ENCODE peak calls at places on chromosomes 13 and 19, in four cellular contexts. B is heart left ventricle, V is adrenal gland, N is stomach. A is an unnamed sample.

GRCh38 chr19:33293255-33294057 is 8.9 kb downstream of the CEBPA start:
- DNase-seq in V (no peak), B (no peak), N (no peak), A (no peak)

GRCh38 chr19:1568320-1569019 is at the start of gene MEX3D:
- DNase-seq in V (peak; percentile 75), N (peak; percentile 87), B (peak; percentile 66), A (no peak)

GRCh38 chr19:49677901-49678674 is 1.0 kb downstream of the PRMT1 start:
- DNase-seq in N (peak; percentile 68), V (peak; percentile 88), B (no peak), A (no peak)

GRCh38 chr19:10329555-10329954 is 3.8 kb downstream of the RAVER1 start:
- DNase-seq in B (no peak), V (no peak), N (no peak), A (no peak)

GRCh38 chr13:112737329-112737728 is 47.5 kb downstream of the ATP11A start:
- DNase-seq in V (no peak), N (no peak), B (no peak), A (no peak)

GRCh38 chr13:43516401-43516826 is 270.4 kb downstream of the ENOX1 start:
- DNase-seq in V (no peak), B (no peak), N (no peak), A (no peak)

GRCh38 chr19:14441041-14441938 is 8.2 kb downstream of the PKN1 start:
- DNase-seq in V (no peak), N (no peak), B (peak; percentile 44), A (no peak)

GRCh38 chr13:76769238-76769859 is 116.9 kb downstream of the KCTD12 start:
- DNase-seq in B (no peak), N (no peak), V (no peak), A (no peak)

GRCh38 chr19:41893899-41894298 is 10.9 kb downstream of the ARHGEF1 start:
- DNase-seq in B (no peak), N (no peak), V (no peak), A (no peak)

GRCh38 chr19:757811-758668 is 7.1 kb downstream of the MISP start:
- DNase-seq in V (no peak), B (no peak), N (no peak), A (no peak)

GRCh38 chr13:41813426-41813825 is 147.5 kb downstream of the VWA8 start:
- DNase-seq in B (no peak), V (no peak), N (no peak), A (no peak)

GRCh38 chr19:947707-948533 is 22.1 kb downstream of the ARID3A start:
- DNase-seq in V (peak; percentile 76), N (peak; percentile 59), B (peak; percentile 63), A (peak; percentile 54)

GRCh38 chr19:35712910-35713845 is 4.6 kb upstream of the KMT2B start:
- DNase-seq in B (no peak), N (no peak), V (no peak), A (no peak)

GRCh38 chr13:70249332-70250064 is 141.2 kb upstream of the KLHL1 start:
- DNase-seq in B (no peak), N (no peak), V (no peak), A (no peak)

GRCh38 chr19:35299523-35300339 is 7.8 kb downstream of the MAG start:
- DNase-seq in N (no peak), V (no peak), B (peak; percentile 29), A (no peak)

GRCh38 chr19:20078696-20079095 is 896 bp downstream of the ZNF90 start:
- DNase-seq in N (no peak), V (peak; percentile 66), B (peak; percentile 30), A (no peak)

GRCh38 chr13:113756441-113757097 is 2.5 kb upstream of the TMEM255B start:
- DNase-seq in B (no peak), N (no peak), V (no peak), A (no peak)

GRCh38 chr13:73000027-73000674 is 58.7 kb upstream of the KLF5 start:
- DNase-seq in B (no peak), N (no peak), V (no peak), A (no peak)

GRCh38 chr19:11273288-11273687 is 11.0 kb upstream of the DOCK6 start:
- DNase-seq in N (no peak), B (no peak), V (no peak), A (no peak)

GRCh38 chr19:662207-662961 is 630 bp downstream of the RNF126 start:
- DNase-seq in N (peak; percentile 68), V (peak; percentile 71), B (no peak), A (no peak)

GRCh38 chr19:45780448-45781281 is 1.6 kb downstream of the DMPK start:
- DNase-seq in B (no peak), N (no peak), V (no peak), A (no peak)

GRCh38 chr19:23527797-23528196 is 132.5 kb upstream of the ZNF91 start:
- DNase-seq in B (no peak), V (no peak), N (no peak), A (no peak)

GRCh38 chr13:60000986-60001385 is 162.7 kb downstream of the DIAPH3 start:
- DNase-seq in V (no peak), N (no peak), B (no peak), A (no peak)

GRCh38 chr13:34942732-34943674 is 933 bp downstream of the NBEA start:
- DNase-seq in N (peak; percentile 44), V (peak; percentile 65), B (peak; percentile 29), A (no peak)

GRCh38 chr13:47708386-47708785 is 292.7 kb downstream of the SUCLA2 start:
- DNase-seq in V (no peak), N (no peak), B (no peak), A (no peak)

GRCh38 chr19:4362871-4363545 is 19.6 kb downstream of the MPND start:
- DNase-seq in V (no peak), B (no peak), N (no peak), A (no peak)
- TF ChIP-seq CTCF in V (no peak), B (no peak), N (no peak), A (peak; percentile 16)

GRCh38 chr19:2747349-2747748 is 7.5 kb upstream of the SLC39A3 start:
- DNase-seq in V (no peak), B (no peak), N (no peak), A (no peak)
- H3K27ac ChIP-seq in V (no peak overlapping the region), B (no peak overlapping the region), N (no peak overlapping the region), A (no peak overlapping the region)

GRCh38 chr13:105972811-105973590 is 562.5 kb downstream of the EFNB2 start:
- DNase-seq in N (no peak), B (no peak), V (no peak), A (no peak)

GRCh38 chr13:105969761-105970160 is 565.7 kb downstream of the EFNB2 start:
- DNase-seq in V (no peak), B (no peak), N (no peak), A (no peak)

GRCh38 chr13:105971720-105972119 is 563.7 kb downstream of the EFNB2 start:
- DNase-seq in V (no peak), B (no peak), N (no peak), A (no peak)

GRCh38 chr13:105972306-105972721 is 563.1 kb downstream of the EFNB2 start:
- DNase-seq in B (no peak), V (no peak), N (no peak), A (no peak)

DNA sequence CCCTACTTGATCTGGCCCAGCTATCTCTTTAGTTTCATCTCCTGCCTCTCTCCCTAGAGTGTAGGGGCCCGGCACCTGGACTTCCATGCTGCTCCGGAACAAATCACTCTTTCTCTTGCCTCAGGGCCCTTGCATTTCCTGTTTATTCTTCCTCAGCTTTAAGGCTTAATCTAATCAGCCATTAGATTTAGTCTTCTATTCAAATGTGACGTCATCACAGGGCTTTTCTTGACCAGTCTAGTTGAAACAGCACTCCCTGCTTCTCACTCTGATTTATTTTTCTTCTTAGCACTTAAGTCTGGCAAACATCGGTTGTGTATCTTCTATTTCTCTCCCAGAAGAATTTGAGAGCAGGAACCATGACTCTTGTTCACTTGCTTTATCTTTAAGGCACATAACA is 564.1 kb downstream of the EFNB2 start:
- DNase-seq in V (no peak), B (no peak), N (no peak), A (no peak)
- TF ChIP-seq POLR2A in V (no peak), B (no peak), N (no peak), A (no peak)

GRCh38 chr13:65841156-65841555 is 1389.0 kb downstream of the PCDH9 start:
- DNase-seq in B (no peak), V (no peak), N (no peak), A (no peak)

GRCh38 chr13:65844266-65844841 is 1385.8 kb downstream of the PCDH9 start:
- DNase-seq in B (no peak), N (no peak), V (no peak), A (no peak)

GRCh38 chr13:65843314-65843731 is 1386.8 kb downstream of the PCDH9 start:
- DNase-seq in B (no peak), V (no peak), N (no peak), A (no peak)
- TF ChIP-seq CTCF in B (no peak), V (no peak), N (no peak), A (no peak)

GRCh38 chr19:18342090-18342632 is 1.8 kb downstream of the PGPEP1 start:
- DNase-seq in B (no peak), N (no peak), V (no peak), A (no peak)

GRCh38 chr19:18340237-18340989 is at the start of gene PGPEP1:
- DNase-seq in B (peak; percentile 65), V (peak; percentile 82), N (peak; percentile 80), A (no peak)

GRCh38 chr19:18338471-18339001 is 1.9 kb upstream of the PGPEP1 start:
- DNase-seq in B (no peak), N (no peak), V (no peak), A (no peak)

GRCh38 chr19:18339703-18340102 is 695 bp upstream of the PGPEP1 start:
- DNase-seq in V (no peak), N (no peak), B (no peak), A (no peak)

GRCh38 chr19:18340990-18341868 is 831 bp downstream of the PGPEP1 start:
- DNase-seq in B (peak; percentile 73), V (peak; percentile 87), N (peak; percentile 56), A (no peak)
- H3K27ac ChIP-seq in B (peak overlapping the region; percentile 72), V (peak overlapping the region; percentile 35), N (peak overlapping the region; percentile 92), A (peak overlapping the region; percentile 79)

GRCh38 chr13:49584771-49585182 is 581 bp downstream of the RCBTB1 start:
- DNase-seq in B (no peak), N (no peak), V (no peak), A (no peak)

GRCh38 chr13:49586717-49587116 is 1.4 kb upstream of the RCBTB1 start:
- DNase-seq in B (no peak), N (no peak), V (no peak), A (no peak)

GRCh38 chr13:49580980-49581680 is 4.2 kb downstream of the RCBTB1 start:
- DNase-seq in V (no peak), B (no peak), N (no peak), A (no peak)

GRCh38 chr13:49587311-49587847 is 2.0 kb upstream of the RCBTB1 start:
- DNase-seq in N (no peak), B (no peak), V (no peak), A (no peak)

GRCh38 chr13:49585220-49586157 is at the start of gene RCBTB1:
- DNase-seq in N (peak; percentile 77), B (peak; percentile 67), V (peak; percentile 75), A (no peak)
- TF ChIP-seq POLR2A in N (no peak), B (peak; percentile 53), V (peak; percentile 57), A (no peak)

A was measured in esophagus squamous epithelium.